ENCODE peak calls at places on chromosomes 16 and 17, in eight cellular contexts. S, Z, Y, Q, C, M, F and T are unnamed samples.

GRCh38 chr16:10070591-10070990 is 111.6 kb downstream of the GRIN2A start:
- DNase-seq in S (no peak), Z (no peak), Y (no peak), Q (no peak), C (no peak), M (no peak), F (no peak), T (no peak)

GRCh38 chr16:81401035-81401950 is 43.3 kb upstream of the CMIP start:
- DNase-seq in S (no peak), Z (peak; percentile 66), Y (no peak), Q (no peak), C (no peak), M (no peak), F (no peak), T (no peak)

GRCh38 chr16:13139661-13140241 is 238.4 kb downstream of the SHISA9 start:
- DNase-seq in S (no peak), Z (no peak), Y (no peak), Q (no peak), C (no peak), M (no peak), F (no peak), T (no peak)

GRCh38 chr16:15434079-15434424 is 336 bp upstream of the BMERB1 start:
- DNase-seq in S (no peak), Z (no peak), Y (no peak), Q (no peak), C (peak; percentile 16), M (no peak), F (no peak), T (no peak)

GRCh38 chr17:9798724-9799123 is 7.3 kb upstream of the DHRS7C start:
- DNase-seq in S (no peak), Z (no peak), Y (no peak), Q (no peak), C (no peak), M (no peak), F (no peak), T (no peak)

GRCh38 chr17:50918933-50919296 is 52.8 kb upstream of the TOB1 start:
- DNase-seq in S (no peak), Z (peak; percentile 21), Y (no peak), Q (no peak), C (no peak), M (no peak), F (no peak), T (no peak)

GRCh38 chr16:69520800-69521602 is 44.8 kb upstream of the NFAT5 start:
- DNase-seq in S (no peak), Z (no peak), Y (no peak), Q (no peak), C (no peak), M (no peak), F (no peak), T (no peak)

GRCh38 chr17:281365-281999 is 71.1 kb downstream of the RPH3AL start:
- DNase-seq in S (no peak), Z (no peak), Y (no peak), Q (no peak), C (peak; percentile 3), M (no peak), F (no peak), T (no peak)

GRCh38 chr17:48457080-48457836 is 27.2 kb upstream of the SKAP1 start:
- DNase-seq in S (peak; percentile 62), Z (peak; percentile 55), Y (peak; percentile 27), Q (peak; percentile 50), C (peak; percentile 30), M (peak; percentile 49), F (peak; percentile 15), T (peak; percentile 73)

GRCh38 chr16:7086842-7087616 is 245.6 kb upstream of the RBFOX1 start:
- DNase-seq in S (peak; percentile 21), Z (no peak), Y (no peak), Q (peak; percentile 22), C (no peak), M (no peak), F (no peak), T (peak; percentile 72)

GRCh38 chr17:79808763-79809529 is 12.1 kb upstream of the CBX8 start:
- DNase-seq in S (no peak), Z (no peak), Y (peak; percentile 18), Q (no peak), C (no peak), M (no peak), F (no peak), T (no peak)

GRCh38 chr16:11258553-11259287 is 2.7 kb upstream of the SOCS1 start:
- DNase-seq in S (no peak), Z (no peak), Y (peak; percentile 65), Q (no peak), C (peak; percentile 40), M (no peak), F (no peak), T (no peak)

GRCh38 chr16:79093554-79093967 is 507.0 kb downstream of the MAF start:
- DNase-seq in S (no peak), Z (no peak), Y (no peak), Q (no peak), C (no peak), M (peak; percentile 28), F (no peak), T (no peak)

GRCh38 chr17:10243905-10244844 is 45.8 kb upstream of the GAS7 start:
- DNase-seq in S (no peak), Z (peak; percentile 89), Y (peak; percentile 24), Q (no peak), C (peak; percentile 68), M (no peak), F (no peak), T (no peak)

GRCh38 chr17:60599220-60599619 is 773 bp upstream of the PPM1D start:
- DNase-seq in S (no peak), Z (no peak), Y (no peak), Q (no peak), C (no peak), M (no peak), F (no peak), T (no peak)

DNA sequence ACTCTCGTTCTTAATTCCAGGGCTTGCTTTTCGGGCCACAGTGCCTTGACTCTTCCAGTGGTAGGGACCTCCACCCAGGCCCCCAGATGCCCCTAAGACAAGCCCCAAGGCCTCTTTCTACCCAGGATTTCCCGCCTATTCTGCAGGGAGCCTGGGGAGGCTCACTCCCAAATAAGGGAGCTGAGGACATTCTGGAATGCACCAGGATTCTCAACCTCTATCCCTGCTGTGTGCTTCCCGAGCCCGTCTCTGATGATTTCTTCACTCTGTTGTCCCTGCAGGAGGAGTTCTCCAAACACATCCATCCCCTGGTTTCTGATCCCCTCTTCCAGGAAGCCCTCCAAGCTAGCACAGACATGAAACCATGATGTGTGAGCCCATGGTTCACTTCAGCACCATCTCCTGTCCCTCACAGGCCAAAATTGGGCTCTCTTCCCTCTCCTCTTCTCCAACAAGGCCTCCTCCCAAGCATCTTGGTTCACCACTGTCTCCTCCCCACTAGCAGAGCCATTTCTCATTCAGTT is 255.9 kb downstream of the KATNIP start:
- DNase-seq in S (no peak), Z (no peak), Y (no peak), Q (no peak), C (no peak), M (no peak), F (no peak), T (no peak)
- TF ChIP-seq CTCF in S (no peak), Z (no peak), Y (no peak), Q (no peak), C (no peak), M (no peak), F (no peak), T (no peak)

GRCh38 chr17:83176272-83176955 is 97.0 kb downstream of the METRNL start:
- DNase-seq in S (no peak), Z (no peak), Y (no peak), Q (no peak), C (peak; percentile 11), M (no peak), F (no peak), T (no peak)
- TF ChIP-seq CTCF in S (no peak), Z (no peak), Y (no peak), Q (no peak), C (no peak), M (no peak), F (no peak), T (no peak)

GRCh38 chr16:2439598-2439997 is 10.4 kb downstream of the CCNF start:
- DNase-seq in S (no peak), Z (no peak), Y (no peak), Q (no peak), C (no peak), M (no peak), F (no peak), T (no peak)

GRCh38 chr16:2437032-2437790 is 8.0 kb downstream of the CCNF start:
- DNase-seq in S (no peak), Z (no peak), Y (no peak), Q (no peak), C (no peak), M (no peak), F (no peak), T (no peak)

GRCh38 chr16:2432801-2433505 is 3.7 kb downstream of the CCNF start:
- DNase-seq in S (no peak), Z (no peak), Y (no peak), Q (no peak), C (no peak), M (no peak), F (no peak), T (no peak)

GRCh38 chr16:2436110-2436509 is 6.9 kb downstream of the CCNF start:
- DNase-seq in S (no peak), Z (no peak), Y (peak; percentile 48), Q (no peak), C (no peak), M (no peak), F (no peak), T (no peak)

DNA sequence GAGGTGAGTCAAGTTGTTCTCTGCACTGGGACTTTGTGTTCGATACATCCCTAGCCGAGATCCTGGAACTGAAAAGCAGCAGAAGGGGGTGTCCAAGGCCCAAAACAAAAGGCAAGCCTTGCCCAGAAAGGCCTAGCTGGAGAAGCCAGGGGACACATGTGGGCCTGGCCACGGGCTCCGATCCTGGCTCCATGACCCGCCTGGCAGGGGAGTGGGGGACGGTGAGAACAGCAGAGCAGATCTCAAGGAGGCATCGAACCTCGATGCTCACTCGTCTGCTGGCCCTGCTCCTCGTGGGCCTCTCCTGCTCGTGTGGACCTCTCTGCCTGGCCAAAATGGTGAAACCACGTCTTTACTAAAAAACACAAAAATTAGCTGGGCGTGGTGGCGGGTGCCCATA is 8.9 kb downstream of the CCNF start:
- DNase-seq in S (no peak), Z (no peak), Y (no peak), Q (no peak), C (no peak), M (no peak), F (no peak), T (no peak)
- TF ChIP-seq CTCF in S (no peak), Z (no peak), Y (no peak), Q (no peak), C (no peak), M (no peak), F (no peak), T (no peak)

DNA sequence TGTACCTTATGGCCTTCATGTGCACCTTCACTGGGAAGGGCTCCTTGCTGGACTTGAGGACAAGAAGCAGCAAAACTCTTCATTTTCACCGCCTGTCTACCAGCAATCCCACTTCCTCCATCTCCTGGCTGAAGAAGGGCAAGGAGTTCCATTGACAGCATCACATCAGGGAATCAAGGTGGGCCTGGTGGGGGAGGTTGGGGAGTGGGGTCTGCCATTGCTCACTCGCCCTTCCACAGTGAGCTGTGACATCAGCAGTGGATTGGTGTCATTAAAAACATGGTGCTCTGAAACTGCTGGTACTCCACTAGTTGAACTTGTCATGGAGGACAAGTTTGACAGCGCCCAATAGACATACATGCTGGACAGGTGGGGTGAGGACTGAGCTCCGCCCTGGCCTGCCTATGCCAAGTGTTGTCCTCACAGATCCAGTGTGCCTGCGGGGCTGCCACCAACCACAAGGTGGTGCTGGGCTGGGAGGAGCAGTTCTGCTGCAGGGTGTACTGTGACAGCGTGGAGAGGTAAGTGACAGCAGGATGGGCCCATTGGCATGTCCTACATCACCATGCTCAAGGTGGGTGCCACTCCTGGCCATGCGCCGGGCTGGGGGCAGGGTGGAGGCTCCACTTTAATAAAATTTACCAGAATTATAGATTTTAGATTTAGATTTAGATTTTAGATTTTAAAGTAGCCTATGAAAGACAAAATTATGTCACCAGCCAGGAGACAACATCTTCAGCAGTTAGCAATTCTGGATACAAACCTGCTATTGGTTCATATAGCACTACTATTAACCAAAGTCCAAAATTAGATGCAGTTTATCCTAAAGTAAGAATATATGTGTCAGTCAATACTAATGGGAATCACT is 1729.1 kb downstream of the TP53TG3F start:
- DNase-seq in S (no peak), Z (no peak), Y (no peak), Q (no peak), C (no peak), M (no peak), F (no peak), T (no peak)
- TF ChIP-seq CTCF in S (no peak), Z (no peak), Y (no peak), Q (no peak), C (no peak), M (no peak), F (no peak), T (no peak)